ENCODE peak calls at places on chromosomes 7 and 10, in eight cellular contexts. One of them, this sample, is unnamed.
A peak's percentile ranks its signal among the peaks of the same experiment; 100 is the strongest.

GRCh38 chr7:92904292-92905131 is 68.1 kb upstream of the CDK6 start:
- DNase-seq in PC-9: peak; percentile 88
- DNase-seq in BJ: peak; percentile 75
- DNase-seq in transverse colon: no peak
- DNase-seq in keratinocyte: peak; percentile 97
- DNase-seq in IMR-90: peak; percentile 97
- DNase-seq in ovary: no peak
- DNase-seq in thoracic aorta: no peak
- DNase-seq in this sample: no peak

GRCh38 chr7:2964208-2964607 is 79.5 kb downstream of the CARD11 start:
- DNase-seq in PC-9: no peak
- DNase-seq in BJ: no peak
- DNase-seq in transverse colon: no peak
- DNase-seq in keratinocyte: no peak
- DNase-seq in IMR-90: no peak
- DNase-seq in ovary: no peak
- DNase-seq in thoracic aorta: no peak
- DNase-seq in this sample: no peak

GRCh38 chr10:93438796-93439253 is 43.3 kb downstream of the MYOF start:
- DNase-seq in PC-9: peak; percentile 78
- DNase-seq in BJ: no peak
- DNase-seq in transverse colon: peak; percentile 56
- DNase-seq in keratinocyte: peak; percentile 77
- DNase-seq in IMR-90: no peak
- DNase-seq in ovary: peak; percentile 37
- DNase-seq in thoracic aorta: no peak
- DNase-seq in this sample: no peak

GRCh38 chr10:88070080-88070880 is 206.9 kb downstream of the PTEN start:
- DNase-seq in PC-9: no peak
- DNase-seq in BJ: no peak
- DNase-seq in transverse colon: no peak
- DNase-seq in keratinocyte: no peak
- DNase-seq in IMR-90: peak; percentile 67
- DNase-seq in ovary: no peak
- DNase-seq in thoracic aorta: no peak
- DNase-seq in this sample: peak; percentile 58

GRCh38 chr7:68925241-68925640 is 673.0 kb upstream of the AUTS2 start:
- DNase-seq in PC-9: no peak
- DNase-seq in BJ: no peak
- DNase-seq in transverse colon: no peak
- DNase-seq in keratinocyte: no peak
- DNase-seq in IMR-90: no peak
- DNase-seq in ovary: no peak
- DNase-seq in thoracic aorta: no peak
- DNase-seq in this sample: no peak

GRCh38 chr7:102306916-102307677 is 20.4 kb downstream of the SH2B2 start:
- DNase-seq in PC-9: peak; percentile 55
- DNase-seq in BJ: no peak
- DNase-seq in transverse colon: peak; percentile 89
- DNase-seq in keratinocyte: no peak
- DNase-seq in IMR-90: peak; percentile 78
- DNase-seq in ovary: no peak
- DNase-seq in thoracic aorta: no peak
- DNase-seq in this sample: peak; percentile 90

GRCh38 chr7:123060446-123060845 is 64.9 kb upstream of the TAS2R16 start:
- DNase-seq in PC-9: no peak
- DNase-seq in BJ: no peak
- DNase-seq in transverse colon: no peak
- DNase-seq in keratinocyte: no peak
- DNase-seq in IMR-90: no peak
- DNase-seq in ovary: no peak
- DNase-seq in thoracic aorta: no peak
- DNase-seq in this sample: no peak

GRCh38 chr7:35749548-35749947 is 51.3 kb upstream of the SEPTIN7 start:
- DNase-seq in PC-9: no peak
- DNase-seq in BJ: no peak
- DNase-seq in transverse colon: no peak
- DNase-seq in keratinocyte: no peak
- DNase-seq in IMR-90: peak; percentile 23
- DNase-seq in ovary: peak; percentile 62
- DNase-seq in thoracic aorta: no peak
- DNase-seq in this sample: no peak

GRCh38 chr10:33731322-33731721 is 396.9 kb upstream of the NRP1 start:
- DNase-seq in PC-9: no peak
- DNase-seq in BJ: no peak
- DNase-seq in transverse colon: no peak
- DNase-seq in keratinocyte: no peak
- DNase-seq in IMR-90: no peak
- DNase-seq in ovary: no peak
- DNase-seq in thoracic aorta: no peak
- DNase-seq in this sample: no peak

GRCh38 chr10:30701471-30702173 is 72.1 kb upstream of the LYZL2 start:
- DNase-seq in PC-9: peak; percentile 34
- DNase-seq in BJ: no peak
- DNase-seq in transverse colon: peak; percentile 69
- DNase-seq in keratinocyte: no peak
- DNase-seq in IMR-90: peak; percentile 75
- DNase-seq in ovary: no peak
- DNase-seq in thoracic aorta: no peak
- DNase-seq in this sample: peak; percentile 89

GRCh38 chr10:34629120-34629519 is 186.0 kb downstream of the PARD3 start:
- DNase-seq in PC-9: no peak
- DNase-seq in BJ: no peak
- DNase-seq in transverse colon: no peak
- DNase-seq in keratinocyte: no peak
- DNase-seq in IMR-90: no peak
- DNase-seq in ovary: no peak
- DNase-seq in thoracic aorta: no peak
- DNase-seq in this sample: no peak

GRCh38 chr7:84837405-84837804 is 349.5 kb downstream of the SEMA3D start:
- DNase-seq in PC-9: no peak
- DNase-seq in BJ: no peak
- DNase-seq in transverse colon: no peak
- DNase-seq in keratinocyte: no peak
- DNase-seq in IMR-90: no peak
- DNase-seq in ovary: no peak
- DNase-seq in thoracic aorta: no peak
- DNase-seq in this sample: no peak

GRCh38 chr10:3028444-3028843 is 38.9 kb upstream of the PFKP start:
- DNase-seq in PC-9: no peak
- DNase-seq in BJ: no peak
- DNase-seq in transverse colon: no peak
- DNase-seq in keratinocyte: no peak
- DNase-seq in IMR-90: no peak
- DNase-seq in ovary: no peak
- DNase-seq in thoracic aorta: no peak
- DNase-seq in this sample: no peak

GRCh38 chr10:132400041-132400546 is 3.1 kb downstream of the PWWP2B start:
- DNase-seq in PC-9: no peak
- DNase-seq in BJ: no peak
- DNase-seq in transverse colon: no peak
- DNase-seq in keratinocyte: no peak
- DNase-seq in IMR-90: no peak
- DNase-seq in ovary: no peak
- DNase-seq in thoracic aorta: no peak
- DNase-seq in this sample: peak; percentile 44

GRCh38 chr10:100481462-100482081 is 18.8 kb downstream of the WNT8B start:
- DNase-seq in PC-9: peak; percentile 86
- DNase-seq in BJ: peak; percentile 52
- DNase-seq in transverse colon: peak; percentile 92
- DNase-seq in keratinocyte: peak; percentile 50
- DNase-seq in IMR-90: peak; percentile 81
- DNase-seq in ovary: peak; percentile 84
- DNase-seq in thoracic aorta: peak; percentile 51
- DNase-seq in this sample: peak; percentile 95

GRCh38 chr10:48456361-48456804 is 148.5 kb downstream of the ARHGAP22 start:
- DNase-seq in PC-9: no peak
- DNase-seq in BJ: no peak
- DNase-seq in transverse colon: peak; percentile 35
- DNase-seq in keratinocyte: no peak
- DNase-seq in IMR-90: no peak
- DNase-seq in ovary: peak; percentile 59
- DNase-seq in thoracic aorta: no peak
- DNase-seq in this sample: peak; percentile 50

GRCh38 chr10:3482200-3482993 is 302.6 kb downstream of the KLF6 start:
- DNase-seq in PC-9: peak; percentile 72
- DNase-seq in BJ: peak; percentile 84
- DNase-seq in transverse colon: peak; percentile 65
- DNase-seq in keratinocyte: peak; percentile 79
- DNase-seq in IMR-90: peak; percentile 95
- DNase-seq in ovary: peak; percentile 77
- DNase-seq in thoracic aorta: peak; percentile 26
- DNase-seq in this sample: no peak

GRCh38 chr10:29533696-29534285 is 101.0 kb downstream of the SVIL start:
- DNase-seq in PC-9: no peak
- DNase-seq in BJ: no peak
- DNase-seq in transverse colon: no peak
- DNase-seq in keratinocyte: no peak
- DNase-seq in IMR-90: no peak
- DNase-seq in ovary: no peak
- DNase-seq in thoracic aorta: no peak
- DNase-seq in this sample: no peak

GRCh38 chr10:122010405-122011050 is 21.6 kb downstream of the TACC2 start:
- DNase-seq in PC-9: no peak
- DNase-seq in BJ: no peak
- DNase-seq in transverse colon: no peak
- DNase-seq in keratinocyte: no peak
- DNase-seq in IMR-90: no peak
- DNase-seq in ovary: no peak
- DNase-seq in thoracic aorta: no peak
- DNase-seq in this sample: peak; percentile 5

GRCh38 chr7:108455833-108456677 is at the start of gene NRCAM:
- DNase-seq in PC-9: peak; percentile 91
- DNase-seq in BJ: no peak
- DNase-seq in transverse colon: peak; percentile 15
- DNase-seq in keratinocyte: no peak
- DNase-seq in IMR-90: no peak
- DNase-seq in ovary: peak; percentile 17
- DNase-seq in thoracic aorta: no peak
- DNase-seq in this sample: no peak

GRCh38 chr7:34087892-34088891 is 182.9 kb downstream of the BMPER start:
- DNase-seq in PC-9: peak; percentile 21
- DNase-seq in BJ: no peak
- DNase-seq in transverse colon: peak; percentile 37
- DNase-seq in keratinocyte: no peak
- DNase-seq in IMR-90: peak; percentile 40
- DNase-seq in ovary: no peak
- DNase-seq in thoracic aorta: no peak
- DNase-seq in this sample: no peak

GRCh38 chr10:14381475-14381874 is 50.8 kb upstream of the FRMD4A start:
- DNase-seq in PC-9: no peak
- DNase-seq in BJ: no peak
- DNase-seq in transverse colon: no peak
- DNase-seq in keratinocyte: no peak
- DNase-seq in IMR-90: no peak
- DNase-seq in ovary: no peak
- DNase-seq in thoracic aorta: no peak
- DNase-seq in this sample: no peak
- H3K36me3 ChIP-seq in PC-9: no peaks in the 10 kb centered on the region
- H3K36me3 ChIP-seq in BJ: no peaks in the 10 kb centered on the region
- H3K36me3 ChIP-seq in transverse colon: no peaks in the 10 kb centered on the region
- H3K36me3 ChIP-seq in keratinocyte: no peaks in the 10 kb centered on the region
- H3K36me3 ChIP-seq in IMR-90: no peaks in the 10 kb centered on the region
- H3K36me3 ChIP-seq in ovary: no peaks in the 10 kb centered on the region
- H3K36me3 ChIP-seq in thoracic aorta: no peaks in the 10 kb centered on the region
- H3K36me3 ChIP-seq in this sample: no peaks in the 10 kb centered on the region

DNA sequence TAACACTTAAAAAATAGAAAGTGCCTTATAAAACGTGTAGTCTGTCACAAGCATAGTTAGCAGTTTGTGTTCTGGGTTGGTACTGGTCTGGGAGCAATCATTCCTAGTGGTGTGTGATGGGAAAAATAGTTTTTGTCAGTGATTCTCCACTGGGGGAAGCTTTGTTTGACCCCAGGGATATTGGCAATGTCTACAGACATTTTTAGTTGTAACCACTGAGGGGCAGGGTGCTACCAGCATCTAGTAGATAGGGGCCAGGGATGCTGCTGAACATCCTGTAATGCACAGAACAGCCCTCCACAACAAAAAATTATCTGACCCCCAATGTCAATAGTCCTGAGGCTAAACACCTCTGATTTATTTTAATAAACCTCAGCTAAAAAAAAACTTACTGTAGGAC is 51.6 kb upstream of the CREB5 start:
- DNase-seq in PC-9: no peak
- DNase-seq in BJ: no peak
- DNase-seq in transverse colon: no peak
- DNase-seq in keratinocyte: no peak
- DNase-seq in IMR-90: no peak
- DNase-seq in ovary: no peak
- DNase-seq in thoracic aorta: no peak
- DNase-seq in this sample: no peak
- TF ChIP-seq CTCF in PC-9: no peak
- TF ChIP-seq CTCF in BJ: no peak
- TF ChIP-seq CTCF in transverse colon: no peak
- TF ChIP-seq CTCF in keratinocyte: no peak
- TF ChIP-seq CTCF in IMR-90: no peak
- TF ChIP-seq CTCF in ovary: no peak
- TF ChIP-seq CTCF in thoracic aorta: no peak
- TF ChIP-seq CTCF in this sample: no peak

DNA sequence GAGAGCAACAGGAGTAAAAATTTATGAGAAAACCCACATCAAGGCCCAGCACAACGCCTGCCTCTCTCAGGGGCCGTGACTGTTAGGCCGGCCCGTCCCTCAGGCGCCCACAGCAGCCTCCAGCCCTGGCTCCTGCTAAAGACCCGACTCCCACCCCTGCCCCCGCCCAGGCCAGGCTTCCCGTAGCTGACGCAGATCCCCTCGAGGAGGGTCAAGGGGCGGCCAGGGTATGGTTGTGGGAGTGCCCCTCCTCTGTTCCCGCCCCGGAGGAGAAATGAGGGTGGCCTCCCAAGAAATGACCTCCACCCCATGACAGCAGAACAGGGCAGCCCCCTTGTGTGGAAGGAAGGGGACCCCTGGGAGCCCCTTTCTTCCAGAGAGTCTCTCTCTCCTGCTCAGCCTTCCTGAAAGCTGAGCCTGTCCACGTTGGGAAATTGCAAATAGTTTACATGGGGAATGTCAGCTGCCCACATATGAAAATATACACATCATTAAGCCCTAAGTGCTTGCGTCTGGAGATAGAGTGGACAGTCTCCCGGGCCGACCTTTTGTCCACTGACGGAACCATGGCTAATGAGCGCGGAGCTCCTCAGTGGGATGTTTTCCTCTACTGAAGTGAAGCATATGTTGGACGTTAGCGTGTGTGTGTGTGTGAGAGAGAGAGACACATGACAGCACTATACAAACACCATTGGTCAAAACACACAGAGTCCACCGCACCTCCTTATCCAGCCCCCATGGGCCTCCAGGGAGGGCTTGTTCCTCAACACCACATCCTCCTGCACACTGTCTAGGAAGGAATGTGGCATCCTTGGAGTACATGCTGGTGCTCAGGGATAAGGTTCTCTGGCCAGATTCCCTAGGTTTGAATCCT is 128.5 kb downstream of the RGS10 start:
- DNase-seq in PC-9: no peak
- DNase-seq in BJ: peak; percentile 87
- DNase-seq in transverse colon: peak; percentile 44
- DNase-seq in keratinocyte: no peak
- DNase-seq in IMR-90: peak; percentile 99
- DNase-seq in ovary: peak; percentile 91
- DNase-seq in thoracic aorta: no peak
- DNase-seq in this sample: no peak
- H3K36me3 ChIP-seq in PC-9: no peaks in the 10 kb centered on the region
- H3K36me3 ChIP-seq in BJ: no peaks in the 10 kb centered on the region
- H3K36me3 ChIP-seq in transverse colon: no peaks in the 10 kb centered on the region
- H3K36me3 ChIP-seq in keratinocyte: no peaks in the 10 kb centered on the region
- H3K36me3 ChIP-seq in IMR-90: peaks cover 23% of the 10 kb centered on the region
- H3K36me3 ChIP-seq in ovary: no peaks in the 10 kb centered on the region
- H3K36me3 ChIP-seq in thoracic aorta: peaks cover 3% of the 10 kb centered on the region
- H3K36me3 ChIP-seq in this sample: no peaks in the 10 kb centered on the region

GRCh38 chr7:139618482-139619366 is 95.2 kb downstream of the CLEC2L start:
- DNase-seq in PC-9: peak; percentile 45
- DNase-seq in BJ: no peak
- DNase-seq in transverse colon: peak; percentile 35
- DNase-seq in keratinocyte: peak; percentile 9
- DNase-seq in IMR-90: peak; percentile 41
- DNase-seq in ovary: peak; percentile 32
- DNase-seq in thoracic aorta: no peak
- DNase-seq in this sample: peak; percentile 32
- TF ChIP-seq CTCF in PC-9: peak; percentile 62
- TF ChIP-seq CTCF in BJ: peak; percentile 68
- TF ChIP-seq CTCF in transverse colon: peak; percentile 21
- TF ChIP-seq CTCF in keratinocyte: peak; percentile 67
- TF ChIP-seq CTCF in IMR-90: peak; percentile 48
- TF ChIP-seq CTCF in ovary: no peak
- TF ChIP-seq CTCF in thoracic aorta: peak; percentile 39
- TF ChIP-seq CTCF in this sample: peak; percentile 31

This sample was measured in Peyer's patch.